ENCODE peak calls at places on chromosomes 2 and 18, in ten cellular contexts. M is esophagus muscularis mucosa, U is HCT116, X is A549, I is right lobe of liver, Y is endothelial cell of umbilical vein, F is heart left ventricle, Q is transverse colon, H is IMR-90, N is upper lobe of left lung. J is an unnamed sample. For H3K4me1, the result is how much of the 10 kb centered on the place peaks cover.

GRCh38 chr2:64405476-64406406 is 48.2 kb upstream of the LGALSL start:
- DNase-seq in Q (peak), N (peak), M (no peak), X (no peak), H (peak), Y (peak), I (peak), U (no peak), F (no peak), J (no peak)

GRCh38 chr2:96400049-96401000 is 64.8 kb downstream of the NCAPH start:
- DNase-seq in X (no peak), I (no peak), H (no peak), Q (no peak), N (no peak), M (no peak), U (no peak), F (no peak), Y (no peak), J (no peak)

GRCh38 chr2:132729572-132729971 is 59.6 kb upstream of the LYPD1 start:
- DNase-seq in I (no peak), H (no peak), Q (no peak), M (peak), X (no peak), F (no peak), U (no peak), Y (no peak), N (no peak), J (no peak)

GRCh38 chr2:226483745-226484619 is 315.6 kb downstream of the IRS1 start:
- DNase-seq in F (no peak), I (no peak), M (no peak), N (no peak), Q (no peak), X (peak), Y (no peak), U (no peak), H (peak), J (no peak)

GRCh38 chr2:215454519-215454918 is 18.7 kb upstream of the FN1 start:
- DNase-seq in Y (peak), N (no peak), Q (no peak), U (peak), X (peak), F (no peak), M (no peak), I (no peak), H (no peak), J (no peak)

GRCh38 chr2:118738524-118739308 is 108.7 kb downstream of the EN1 start:
- DNase-seq in H (peak), X (peak), Q (no peak), F (no peak), N (no peak), I (no peak), M (no peak), Y (peak), U (peak), J (no peak)

GRCh38 chr2:227297052-227297451 is 28.0 kb upstream of the MFF start:
- DNase-seq in Q (no peak), I (no peak), F (no peak), Y (no peak), M (no peak), N (no peak), X (no peak), U (no peak), H (no peak), J (no peak)

GRCh38 chr18:23626451-23627279 is 36.0 kb downstream of the ANKRD29 start:
- DNase-seq in X (peak), F (no peak), U (no peak), N (no peak), H (peak), I (no peak), Q (no peak), M (no peak), Y (peak), J (no peak)

GRCh38 chr18:25423760-25424159 is 71.8 kb upstream of the ZNF521 start:
- DNase-seq in U (no peak), N (no peak), Y (no peak), H (no peak), Q (no peak), M (no peak), F (no peak), I (no peak), X (no peak), J (no peak)

GRCh38 chr2:70091364-70091763 is 4.1 kb downstream of the PCBP1 start:
- DNase-seq in N (no peak), F (no peak), H (no peak), M (no peak), I (no peak), Q (no peak), Y (no peak), X (no peak), U (no peak), J (no peak)

GRCh38 chr2:63853527-63854310 is 12.0 kb downstream of the UGP2 start:
- DNase-seq in F (no peak), X (no peak), N (no peak), I (no peak), Q (no peak), H (no peak), U (no peak), M (no peak), Y (no peak), J (no peak)

GRCh38 chr18:31243740-31244512 is 74.0 kb upstream of the DSG1 start:
- DNase-seq in H (no peak), M (no peak), X (no peak), N (no peak), I (no peak), F (no peak), Q (no peak), Y (peak), U (peak), J (no peak)

GRCh38 chr2:237434916-237435315 is 21.0 kb upstream of the COL6A3 start:
- DNase-seq in Y (no peak), X (no peak), Q (peak), F (no peak), M (no peak), I (no peak), U (no peak), N (no peak), H (peak), J (no peak)

GRCh38 chr2:73888388-73888787 is 4.4 kb upstream of the ACTG2 start:
- DNase-seq in M (no peak), H (no peak), I (no peak), U (no peak), Q (no peak), N (no peak), X (no peak), Y (no peak), F (no peak), J (no peak)

GRCh38 chr2:239400000-239400831 is 604 bp downstream of the HDAC4 start:
- DNase-seq in N (no peak), M (no peak), F (no peak), I (no peak), H (peak), Y (no peak), X (no peak), Q (peak), U (no peak), J (no peak)

GRCh38 chr2:215498411-215498810 is 62.5 kb upstream of the FN1 start:
- DNase-seq in U (no peak), Q (no peak), N (no peak), I (no peak), M (no peak), X (peak), F (no peak), H (no peak), Y (no peak), J (peak)

GRCh38 chr2:79129260-79129659 is 9.0 kb downstream of the REG1A start:
- DNase-seq in H (no peak), I (no peak), X (no peak), N (no peak), Q (no peak), M (no peak), U (no peak), Y (no peak), F (no peak), J (no peak)

GRCh38 chr2:62854600-62855514 is 149.3 kb downstream of the EHBP1 start:
- DNase-seq in X (no peak), Y (no peak), M (no peak), F (no peak), Q (no peak), I (no peak), N (no peak), H (no peak), U (no peak), J (no peak)

GRCh38 chr2:234768608-234769196 is 183.1 kb upstream of the SH3BP4 start:
- DNase-seq in X (no peak), Q (no peak), U (no peak), F (no peak), N (no peak), H (peak), I (no peak), M (no peak), Y (no peak), J (no peak)

GRCh38 chr2:70977605-70978205 is 725 bp upstream of the ANKRD53 start:
- DNase-seq in I (no peak), Y (peak), M (peak), N (peak), Q (peak), H (peak), X (no peak), F (no peak), U (no peak), J (peak)

DNA sequence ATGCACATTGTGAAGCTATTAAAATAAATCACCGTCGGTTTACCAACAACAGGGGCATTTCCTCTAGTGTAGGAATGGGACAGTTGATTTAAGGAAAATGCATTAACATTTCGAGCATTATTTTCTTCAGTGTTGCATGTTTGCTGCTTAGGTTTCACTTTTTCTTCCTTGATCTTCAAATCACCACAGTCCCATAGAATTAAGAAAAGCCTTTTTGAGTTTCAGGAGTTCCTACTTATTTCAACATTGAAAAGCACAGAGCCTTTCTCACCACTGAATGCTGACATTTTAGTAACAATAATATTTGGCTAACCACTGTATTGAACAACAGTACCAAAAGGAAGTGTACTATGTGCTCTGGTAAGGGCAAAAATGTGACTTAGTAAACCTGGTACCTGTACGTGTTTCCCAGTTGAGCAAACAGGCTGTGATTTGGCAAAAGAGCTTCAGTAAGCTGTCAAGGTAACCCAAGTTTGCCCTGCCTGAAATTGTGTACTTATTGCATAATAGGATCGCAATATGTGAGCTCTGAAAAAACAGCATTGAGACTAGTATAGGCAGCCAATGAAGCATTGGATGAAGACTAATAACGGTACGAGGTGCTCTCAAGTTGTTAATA is 2.2 kb downstream of the LRRTM4 start:
- DNase-seq in X (no peak), I (no peak), H (no peak), Q (no peak), Y (no peak), M (no peak), F (no peak), N (no peak), U (no peak), J (no peak)
- H3K4me3 ChIP-seq in X (no peak), I (no peak), H (no peak), Q (no peak), Y (no peak), M (peak), F (peak), N (no peak), U (no peak), J (no peak)

GRCh38 chr2:105873281-105873680 is 128.6 kb downstream of the NCK2 start:
- DNase-seq in N (no peak), F (no peak), U (no peak), M (no peak), X (no peak), Y (no peak), Q (no peak), I (no peak), H (no peak), J (no peak)

GRCh38 chr2:105870858-105871257 is 126.1 kb downstream of the NCK2 start:
- DNase-seq in M (no peak), Y (no peak), I (no peak), X (no peak), N (no peak), H (no peak), Q (no peak), F (no peak), U (no peak), J (no peak)

GRCh38 chr2:105872830-105873229 is 128.1 kb downstream of the NCK2 start:
- DNase-seq in Y (no peak), I (peak), Q (no peak), F (no peak), H (no peak), M (no peak), U (no peak), X (no peak), N (no peak), J (no peak)

GRCh38 chr2:105873721-105874120 is 129.0 kb downstream of the NCK2 start:
- DNase-seq in N (peak), Y (peak), H (peak), M (no peak), I (no peak), F (no peak), U (no peak), Q (no peak), X (peak), J (no peak)

DNA sequence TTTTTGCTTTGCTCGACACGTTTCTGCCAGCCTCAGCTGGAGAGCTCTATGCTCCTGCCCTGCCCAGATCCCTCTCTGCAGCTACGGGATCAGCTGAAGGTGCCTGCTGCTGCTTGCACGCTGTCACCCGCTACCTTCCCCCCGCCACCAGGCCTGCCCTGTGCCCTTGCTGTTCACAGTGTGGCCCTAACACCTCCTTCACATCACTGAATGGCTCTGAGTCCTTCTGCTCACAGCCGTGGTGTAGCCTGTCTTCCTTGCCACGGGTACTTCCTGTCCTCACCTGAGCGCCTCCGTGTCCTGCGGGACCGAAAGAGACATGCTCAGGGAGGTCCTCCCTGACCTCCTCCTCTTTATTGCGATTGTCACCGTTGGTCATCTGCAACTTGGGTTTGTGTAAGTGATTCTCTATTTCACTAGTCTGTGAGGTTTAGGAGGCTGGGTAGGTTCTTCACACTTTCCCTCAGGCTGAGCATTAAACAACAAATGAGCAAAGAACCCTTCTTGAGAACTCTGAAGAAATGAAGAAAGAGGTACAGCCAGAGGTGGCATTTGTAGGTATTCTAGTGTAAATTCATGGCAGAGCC is 127.5 kb downstream of the NCK2 start:
- DNase-seq in H (no peak), Q (no peak), I (no peak), N (no peak), X (no peak), M (no peak), F (no peak), U (no peak), Y (no peak), J (no peak)
- TF ChIP-seq POLR2A in H (no peak), Q (no peak), I (no peak), N (no peak), X (no peak), M (no peak), F (no peak), U (no peak), Y (no peak), J (no peak)

GRCh38 chr2:128320609-128321420 is 2.1 kb upstream of the HS6ST1 start:
- DNase-seq in M (peak), Y (no peak), F (no peak), I (no peak), H (no peak), Q (no peak), X (no peak), N (no peak), U (no peak), J (no peak)
- H3K4me1 ChIP-seq in M (half or more), Y (under half), F (under half), I (under half), H (under half), Q (under half), X (under half), N (under half), U (under half), J (under half)

DNA sequence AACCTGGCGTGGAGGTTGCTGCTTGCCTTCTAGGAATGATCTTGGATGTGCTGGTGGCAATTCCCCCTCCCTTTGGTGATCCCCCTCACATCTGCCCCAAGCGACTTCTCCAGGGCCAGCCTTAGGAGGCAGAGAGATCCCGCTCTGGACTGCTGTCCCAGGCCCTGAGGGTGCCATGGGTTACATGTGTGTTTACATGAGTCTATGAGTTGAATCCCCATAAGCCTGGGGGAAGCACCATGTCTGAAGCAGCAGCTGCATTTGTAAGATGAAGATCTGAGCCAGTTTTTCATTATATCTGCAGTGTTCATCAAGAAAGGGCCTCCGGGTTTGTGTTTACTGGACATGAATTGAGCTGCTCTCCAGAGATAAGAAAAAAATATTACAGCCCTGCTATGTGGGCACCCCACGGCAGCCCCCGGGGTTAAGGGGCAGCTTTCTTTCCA is 46.1 kb downstream of the MRPS5 start:
- DNase-seq in U (no peak), N (no peak), M (no peak), I (no peak), Q (no peak), H (no peak), Y (no peak), X (no peak), F (no peak), J (no peak)
- H3K4me3 ChIP-seq in U (no peak), N (no peak), M (no peak), I (no peak), Q (no peak), H (no peak), Y (no peak), X (no peak), F (no peak), J (no peak)

GRCh38 chr2:127437781-127438726 is 19.8 kb downstream of the PROC start:
- DNase-seq in X (no peak), M (no peak), F (no peak), Y (no peak), U (no peak), H (no peak), N (no peak), I (peak), Q (peak), J (peak)
- TF ChIP-seq POLR2A in X (no peak), M (no peak), F (no peak), Y (no peak), U (no peak), H (no peak), N (no peak), I (no peak), Q (no peak), J (no peak)

GRCh38 chr2:179272406-179273192 is 8.0 kb upstream of the SESTD1 start:
- DNase-seq in H (peak), M (no peak), Q (no peak), I (no peak), X (peak), N (no peak), F (no peak), Y (peak), U (no peak), J (no peak)

GRCh38 chr2:179274749-179275148 is 10.1 kb upstream of the SESTD1 start:
- DNase-seq in I (no peak), M (no peak), Y (no peak), N (no peak), H (peak), U (no peak), X (no peak), Q (no peak), F (no peak), J (no peak)

GRCh38 chr2:179275280-179276013 is 10.8 kb upstream of the SESTD1 start:
- DNase-seq in F (no peak), Y (no peak), X (peak), Q (no peak), U (no peak), N (no peak), H (peak), M (no peak), I (no peak), J (no peak)

GRCh38 chr2:179270689-179271088 is 6.1 kb upstream of the SESTD1 start:
- DNase-seq in I (no peak), Y (no peak), F (no peak), U (no peak), X (no peak), N (no peak), Q (no peak), M (no peak), H (no peak), J (no peak)

GRCh38 chr2:179273461-179273962 is 8.9 kb upstream of the SESTD1 start:
- DNase-seq in I (no peak), N (no peak), M (no peak), X (no peak), F (no peak), H (peak), Y (no peak), Q (no peak), U (no peak), J (no peak)
- H3K4me1 ChIP-seq in I (under half), N (under half), M (under half), X (under half), F (under half), H (under half), Y (under half), Q (under half), U (under half), J (under half)

DNA sequence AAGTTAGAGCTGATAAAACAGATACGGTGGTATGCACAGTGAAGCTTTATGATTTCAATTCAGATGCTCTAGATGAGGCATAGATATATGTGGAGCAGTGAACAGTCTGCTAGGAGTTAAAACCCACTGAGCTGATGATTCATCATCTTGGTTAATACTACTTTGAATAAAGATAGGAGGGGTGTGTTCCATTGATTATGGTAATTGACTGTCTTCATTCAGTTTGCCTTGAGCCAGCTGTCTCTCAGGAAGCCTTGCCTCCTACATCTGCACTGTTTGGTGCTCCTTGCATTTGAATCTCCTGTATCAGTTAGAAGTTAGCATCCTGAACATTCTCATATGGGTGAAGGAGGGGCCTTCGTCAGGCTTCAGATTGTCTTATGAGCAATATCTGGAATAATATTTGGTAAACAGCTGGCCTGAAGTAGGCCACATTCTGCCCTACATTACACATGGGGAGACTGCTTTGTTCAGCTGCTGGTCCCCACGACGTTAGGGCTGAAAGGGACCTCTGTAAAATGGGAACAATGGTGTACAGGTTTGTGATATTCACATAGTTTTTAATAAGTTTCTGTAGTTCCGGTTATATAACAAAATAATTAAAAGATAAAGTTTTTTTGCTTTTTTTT is 13.3 kb downstream of the MAP4K4 start:
- DNase-seq in U (no peak), I (no peak), H (peak), M (no peak), Q (no peak), X (no peak), N (no peak), Y (no peak), F (no peak), J (no peak)
- H3K4me3 ChIP-seq in U (no peak), I (no peak), H (no peak), M (no peak), Q (no peak), X (no peak), N (no peak), Y (no peak), F (no peak), J (no peak)

GRCh38 chr2:207143474-207144190 is 22.1 kb downstream of the KLF7 start:
- DNase-seq in I (peak), Y (peak), U (no peak), M (peak), F (peak), Q (peak), N (peak), H (no peak), X (no peak), J (peak)
- TF ChIP-seq POLR2A in I (no peak), Y (no peak), U (no peak), M (no peak), F (no peak), Q (peak), N (no peak), H (no peak), X (no peak), J (no peak)